ENCODE peak calls at places on chromosomes 6 and 20, in five cellular contexts. N is RWPE1; R is progenitor cell of endocrine pancreas; E is SHP77; H is CD4-positive, CD25-positive, alpha-beta regulatory T cell. Q is an unnamed sample.

GRCh38 chr6:13767121-13767794 is 47.1 kb downstream of the MCUR1 start:
- DNase-seq in E (peak), R (no peak), N (no peak), H (peak), Q (peak)

GRCh38 chr20:62740286-62741141 is 31.9 kb downstream of the NTSR1 start:
- DNase-seq in E (no peak), H (peak), N (peak), R (no peak), Q (peak)

GRCh38 chr6:2061880-2062279 is 183.5 kb downstream of the GMDS start:
- DNase-seq in N (no peak), H (no peak), E (no peak), R (no peak), Q (no peak)

GRCh38 chr6:161228911-161229591 is 44.8 kb downstream of the AGPAT4 start:
- DNase-seq in H (no peak), E (no peak), R (no peak), N (peak), Q (no peak)

GRCh38 chr6:127855542-127856159 is 45.2 kb downstream of the THEMIS start:
- DNase-seq in E (peak), H (peak), R (no peak), N (peak), Q (peak)

GRCh38 chr6:159533568-159533967 is 159.5 kb downstream of the SOD2 start:
- DNase-seq in R (no peak), N (no peak), E (no peak), H (no peak), Q (no peak)

GRCh38 chr6:21587182-21587924 is 6.2 kb upstream of the SOX4 start:
- DNase-seq in N (peak), E (peak), R (peak), H (peak), Q (peak)

GRCh38 chr6:128311944-128312570 is 208.3 kb downstream of the PTPRK start:
- DNase-seq in H (no peak), R (no peak), E (no peak), N (no peak), Q (no peak)

GRCh38 chr6:43584892-43585570 is 9.0 kb downstream of the POLH start:
- DNase-seq in E (no peak), R (no peak), N (no peak), H (peak), Q (peak)

GRCh38 chr6:32087574-32088486 is 21.3 kb downstream of the TNXB start:
- DNase-seq in H (peak), N (peak), R (peak), E (peak), Q (peak)

GRCh38 chr6:166500246-166500645 is 86.2 kb downstream of the RAMACL start:
- DNase-seq in E (no peak), N (no peak), H (no peak), R (no peak), Q (no peak)

GRCh38 chr20:52923123-52923543 is 49.0 kb upstream of the TSHZ2 start:
- DNase-seq in N (peak), H (no peak), E (no peak), R (no peak), Q (no peak)

GRCh38 chr20:59020938-59021551 is 1.8 kb downstream of the TUBB1 start:
- DNase-seq in N (peak), H (no peak), R (no peak), E (no peak), Q (no peak)

GRCh38 chr6:15400572-15401004 is 154.7 kb downstream of the JARID2 start:
- DNase-seq in H (peak), R (peak), N (no peak), E (peak), Q (no peak)

GRCh38 chr6:15948930-15949900 is 179.7 kb upstream of the MYLIP start:
- DNase-seq in H (no peak), R (peak), E (peak), N (peak), Q (no peak)

GRCh38 chr6:152399409-152399808 is 237.8 kb downstream of the SYNE1 start:
- DNase-seq in N (no peak), R (no peak), H (no peak), E (no peak), Q (no peak)

GRCh38 chr20:49381558-49382493 is 100.6 kb downstream of the KCNB1 start:
- DNase-seq in N (peak), E (peak), H (no peak), R (no peak), Q (no peak)

GRCh38 chr6:160247457-160247883 is 11.2 kb downstream of the SLC22A2 start:
- DNase-seq in E (no peak), N (no peak), R (no peak), H (no peak), Q (no peak)

GRCh38 chr20:25223765-25224720 is 23.8 kb upstream of the PYGB start:
- DNase-seq in H (no peak), N (no peak), E (no peak), R (no peak), Q (no peak)

GRCh38 chr20:568865-569415 is 25.4 kb upstream of the CSNK2A1 start:
- DNase-seq in E (no peak), N (no peak), H (no peak), R (no peak), Q (no peak)

GRCh38 chr6:45663181-45664180 is 285.7 kb upstream of the SUPT3H start:
- DNase-seq in E (no peak), H (peak), N (no peak), R (peak), Q (no peak)

GRCh38 chr6:146546440-146546839 is 2.8 kb downstream of the RAB32 start:
- DNase-seq in H (no peak), E (no peak), R (no peak), N (peak), Q (no peak)

GRCh38 chr20:61874421-61875068 is 191.1 kb downstream of the TAF4 start:
- DNase-seq in N (peak), H (no peak), E (peak), R (no peak), Q (no peak)

Q was measured in immature natural killer cell.